ENCODE peak calls at places on chromosomes 13 and 19, in four cellular contexts. P is pancreas, X is stomach, H is heart right ventricle. M is an unnamed sample.

GRCh38 chr19:11382898-11383705 is 1.0 kb downstream of the EPOR start:
- DNase-seq in P (peak), X (peak), H (peak), M (peak)

GRCh38 chr13:20702530-20702929 is 969 bp upstream of the IL17D start:
- DNase-seq in P (no peak), X (no peak), H (no peak), M (no peak)

GRCh38 chr13:34065915-34066314 is 248.0 kb downstream of the RFC3 start:
- DNase-seq in P (no peak), X (no peak), H (no peak), M (no peak)

GRCh38 chr13:42405665-42406390 is 133.9 kb downstream of the AKAP11 start:
- DNase-seq in P (no peak), X (no peak), H (no peak), M (no peak)

GRCh38 chr13:30730526-30730925 is 4.8 kb upstream of the ALOX5AP start:
- DNase-seq in P (no peak), X (no peak), H (no peak), M (no peak)

GRCh38 chr19:46422344-46422743 is 6.4 kb downstream of the PNMA8C start:
- DNase-seq in P (no peak), X (no peak), H (no peak), M (no peak)

GRCh38 chr19:18415177-18415867 is 3.9 kb upstream of the SSBP4 start:
- DNase-seq in P (no peak), X (no peak), H (peak), M (peak)

GRCh38 chr13:99351772-99352171 is 44.6 kb upstream of the GPR183 start:
- DNase-seq in P (no peak), X (no peak), H (no peak), M (no peak)

GRCh38 chr19:5130371-5131030 is 161.6 kb downstream of the KDM4B start:
- DNase-seq in P (peak), X (no peak), H (no peak), M (no peak)

GRCh38 chr13:83162493-83162892 is 719.8 kb downstream of the SLITRK1 start:
- DNase-seq in P (no peak), X (no peak), H (no peak), M (no peak)

GRCh38 chr19:38831142-38831605 is 420 bp downstream of the ECH1 start:
- DNase-seq in P (peak), X (peak), H (peak), M (peak)

GRCh38 chr13:24038846-24039330 is 121.6 kb upstream of the SPATA13 start:
- DNase-seq in P (peak), X (no peak), H (no peak), M (no peak)

GRCh38 chr13:75505966-75506365 is 24.0 kb upstream of the TBC1D4 start:
- DNase-seq in P (no peak), X (no peak), H (no peak), M (no peak)

GRCh38 chr19:18282021-18282787 is 782 bp upstream of the JUND start:
- DNase-seq in P (no peak), X (no peak), H (peak), M (no peak)

GRCh38 chr13:70484931-70485330 is 376.7 kb upstream of the KLHL1 start:
- DNase-seq in P (no peak), X (no peak), H (no peak), M (no peak)

GRCh38 chr13:49292742-49293498 is 45.2 kb downstream of the CDADC1 start:
- DNase-seq in P (no peak), X (peak), H (peak), M (peak)

GRCh38 chr19:48708471-48708870 is 11.1 kb downstream of the MAMSTR start:
- DNase-seq in P (no peak), X (no peak), H (no peak), M (no peak)

GRCh38 chr19:29329460-29330134 is 116.6 kb upstream of the UQCRFS1 start:
- DNase-seq in P (no peak), X (no peak), H (no peak), M (no peak)

GRCh38 chr19:7846247-7846646 is 16.2 kb downstream of the EVI5L start:
- DNase-seq in P (no peak), X (no peak), H (no peak), M (no peak)

GRCh38 chr19:46602392-46603194 is 1.5 kb downstream of the CALM3 start:
- DNase-seq in P (no peak), X (no peak), H (no peak), M (no peak)

GRCh38 chr13:30679483-30680330 is 55.6 kb upstream of the ALOX5AP start:
- DNase-seq in P (no peak), X (no peak), H (no peak), M (no peak)

GRCh38 chr13:20198781-20199180 is 6.0 kb upstream of the GJB2 start:
- DNase-seq in P (no peak), X (no peak), H (no peak), M (no peak)

GRCh38 chr19:46454244-46454643 is 17.1 kb downstream of the PNMA8A start:
- DNase-seq in P (no peak), X (no peak), H (no peak), M (no peak)

GRCh38 chr13:105343134-105343806 is 1192.2 kb downstream of the EFNB2 start:
- DNase-seq in P (no peak), X (no peak), H (no peak), M (no peak)

GRCh38 chr13:51793570-51794273 is 10.2 kb downstream of the DHRS12 start:
- DNase-seq in P (peak), X (no peak), H (no peak), M (no peak)

GRCh38 chr13:114007566-114007965 is 33.7 kb upstream of the C13orf46 start:
- DNase-seq in P (no peak), X (no peak), H (no peak), M (no peak)

GRCh38 chr19:6223461-6224307 is 56.1 kb downstream of the MLLT1 start:
- DNase-seq in P (peak), X (peak), H (peak), M (peak)

GRCh38 chr19:18697680-18698079 is 14.2 kb downstream of the CRTC1 start:
- DNase-seq in P (peak), X (peak), H (no peak), M (no peak)

GRCh38 chr13:66543780-66544179 is 686.4 kb downstream of the PCDH9 start:
- DNase-seq in P (no peak), X (no peak), H (no peak), M (no peak)

GRCh38 chr13:113926301-113926761 is 47.5 kb downstream of the C13orf46 start:
- DNase-seq in P (no peak), X (peak), H (no peak), M (no peak)

GRCh38 chr13:20145521-20145920 is 15.3 kb downstream of the GJA3 start:
- DNase-seq in P (no peak), X (no peak), H (no peak), M (no peak)

GRCh38 chr13:93963266-93964131 is 516.0 kb downstream of the DCT start:
- DNase-seq in P (no peak), X (no peak), H (no peak), M (no peak)

GRCh38 chr13:110505594-110505993 is 55.9 kb downstream of the RAB20 start:
- DNase-seq in P (no peak), X (no peak), H (no peak), M (no peak)

GRCh38 chr13:110506396-110506795 is 55.1 kb downstream of the RAB20 start:
- DNase-seq in P (peak), X (peak), H (no peak), M (no peak)

GRCh38 chr13:110507678-110508381 is 53.7 kb downstream of the RAB20 start:
- DNase-seq in P (peak), X (peak), H (peak), M (peak)

GRCh38 chr13:110509478-110509926 is 52.0 kb downstream of the RAB20 start:
- DNase-seq in P (no peak), X (no peak), H (no peak), M (no peak)

DNA sequence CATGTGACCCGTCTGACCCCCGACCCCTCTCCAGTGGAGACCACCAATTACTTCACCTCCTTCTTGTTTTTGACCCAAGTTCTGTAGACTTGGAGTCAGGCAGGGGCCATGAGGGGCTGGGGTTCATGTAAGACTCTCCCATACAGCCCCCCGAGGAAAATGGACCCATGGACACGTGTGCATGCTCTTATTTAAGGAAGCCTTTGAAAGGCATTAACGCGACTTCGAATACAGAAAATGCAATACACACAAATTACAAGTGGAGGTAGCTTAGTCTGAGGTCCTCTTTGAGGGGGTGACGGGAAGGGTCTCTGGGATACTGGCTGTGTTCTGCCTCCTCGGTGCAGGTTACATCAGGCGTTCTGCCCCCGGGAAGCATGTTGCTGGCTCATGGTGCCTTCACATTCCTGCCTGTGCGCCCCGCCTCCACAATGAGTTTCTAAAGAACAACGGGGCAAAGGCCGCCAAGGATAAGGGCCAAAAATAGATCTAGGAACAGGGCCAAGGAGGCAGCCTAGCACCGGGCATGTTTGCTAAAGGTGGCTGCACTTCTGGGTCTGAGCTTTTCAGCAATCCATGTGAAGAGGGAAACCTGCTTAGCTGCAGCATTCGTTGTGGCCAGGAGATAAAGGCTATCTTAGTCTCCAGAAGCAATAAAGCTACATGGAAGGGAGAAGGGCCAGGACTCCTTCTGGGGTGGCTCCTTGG is 54.5 kb downstream of the RAB20 start:
- DNase-seq in P (peak), X (peak), H (peak), M (peak)
- H3K27ac ChIP-seq in P (peak), X (peak), H (peak), M (peak)

GRCh38 chr19:57623091-57623490 is 9.0 kb downstream of the ZNF134 start:
- DNase-seq in P (no peak), X (no peak), H (no peak), M (no peak)
- H3K27ac ChIP-seq in P (no peak), X (no peak), H (no peak), M (no peak)

GRCh38 chr13:50421457-50422130 is 406.4 kb downstream of the KCNRG start:
- DNase-seq in P (no peak), X (no peak), H (no peak), M (no peak)
- H3K27ac ChIP-seq in P (no peak), X (no peak), H (peak), M (peak)

GRCh38 chr19:17086129-17086528 is 10.6 kb downstream of the MYO9B start:
- DNase-seq in P (no peak), X (no peak), H (no peak), M (no peak)

GRCh38 chr19:17090501-17091074 is 15.0 kb downstream of the MYO9B start:
- DNase-seq in P (no peak), X (no peak), H (no peak), M (no peak)

GRCh38 chr19:17088552-17088951 is 13.0 kb downstream of the MYO9B start:
- DNase-seq in P (no peak), X (no peak), H (no peak), M (no peak)

GRCh38 chr19:17089238-17089637 is 13.7 kb downstream of the MYO9B start:
- DNase-seq in P (no peak), X (no peak), H (no peak), M (no peak)

DNA sequence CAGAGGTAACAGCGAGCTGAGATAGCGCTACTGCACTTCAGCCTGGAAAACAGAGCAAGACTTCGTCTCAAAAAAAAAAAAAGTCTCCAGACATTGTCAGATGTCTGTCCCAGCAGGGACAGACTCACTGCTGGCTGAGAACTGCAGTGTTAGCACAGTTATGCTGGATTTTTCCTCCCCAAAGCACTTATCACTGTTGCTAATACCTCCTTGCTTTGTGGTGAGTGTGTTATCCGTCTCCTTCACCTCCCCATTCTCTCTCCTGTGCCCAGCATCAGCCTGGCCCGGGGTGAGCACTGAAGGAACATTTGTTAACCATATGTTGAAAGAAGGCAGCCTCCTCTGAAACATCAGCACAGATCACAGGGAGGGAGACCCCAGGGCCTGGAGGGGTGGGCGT is 11.2 kb downstream of the MYO9B start:
- DNase-seq in P (no peak), X (no peak), H (no peak), M (no peak)
- H3K27ac ChIP-seq in P (no peak), X (peak), H (no peak), M (no peak)

DNA sequence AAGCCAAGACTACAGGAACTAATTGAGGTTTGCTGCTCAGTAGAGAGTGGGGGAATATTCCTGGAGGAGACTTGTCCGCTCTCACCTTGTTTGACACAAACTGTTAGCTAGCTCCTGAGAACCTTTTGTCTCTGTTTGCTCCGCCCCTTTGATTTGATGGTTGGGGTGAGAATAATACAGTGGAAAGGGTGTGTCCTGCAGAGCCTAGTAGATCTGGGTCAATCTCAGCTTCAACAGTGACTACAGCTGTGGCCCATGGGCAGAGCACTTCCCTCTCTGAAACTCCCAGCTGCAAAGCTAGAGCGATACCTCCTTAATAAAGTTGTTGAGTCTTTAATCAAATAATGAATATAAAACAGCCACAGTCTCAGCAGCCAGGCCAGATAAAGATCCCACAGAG is 576.7 kb downstream of the DIAPH3 start:
- DNase-seq in P (no peak), X (no peak), H (no peak), M (no peak)
- H3K27ac ChIP-seq in P (no peak), X (no peak), H (no peak), M (no peak)